ENCODE peak calls at places on chromosomes 2 and 18, in nine cellular contexts. L, O, S, P, U, D, J, I and A are unnamed samples.

GRCh38 chr2:179550214-179550613 is 285.6 kb upstream of the SESTD1 start:
- DNase-seq in D (no peak), L (no peak), S (no peak), U (no peak), O (no peak), P (no peak), J (no peak), I (no peak), A (no peak)

GRCh38 chr18:54647176-54647575 is 56.1 kb downstream of the DYNAP start:
- DNase-seq in O (no peak), J (no peak), I (no peak), L (no peak), S (no peak), U (no peak), P (no peak), D (no peak), A (no peak)

GRCh38 chr2:117481608-117482007 is 332.9 kb upstream of the DDX18 start:
- DNase-seq in P (no peak), U (no peak), I (no peak), O (no peak), J (no peak), L (no peak), S (no peak), D (peak), A (no peak)

GRCh38 chr18:69528439-69528838 is 127.8 kb downstream of the DOK6 start:
- DNase-seq in S (no peak), J (no peak), U (no peak), D (no peak), O (no peak), L (no peak), P (no peak), I (no peak), A (no peak)

GRCh38 chr2:120453635-120453998 is 107.7 kb downstream of the INHBB start:
- DNase-seq in U (no peak), P (no peak), S (peak), I (no peak), D (no peak), L (no peak), J (no peak), O (no peak), A (no peak)

GRCh38 chr2:79686884-79687283 is 174.0 kb downstream of the CTNNA2 start:
- DNase-seq in I (no peak), U (no peak), O (no peak), S (no peak), D (no peak), L (no peak), P (no peak), J (no peak), A (no peak)

GRCh38 chr2:45909677-45910191 is 258.3 kb downstream of the PRKCE start:
- DNase-seq in O (no peak), U (no peak), J (no peak), L (no peak), P (no peak), I (peak), S (no peak), D (no peak), A (no peak)

GRCh38 chr18:26480897-26481795 is 67.2 kb downstream of the KCTD1 start:
- DNase-seq in I (no peak), L (no peak), P (no peak), U (no peak), O (no peak), S (peak), D (no peak), J (no peak), A (no peak)

GRCh38 chr2:28593356-28593755 is 97.5 kb downstream of the PLB1 start:
- DNase-seq in O (no peak), P (no peak), U (no peak), L (no peak), D (no peak), J (no peak), I (no peak), S (no peak), A (no peak)

GRCh38 chr2:224971214-224971613 is 71.1 kb downstream of the DOCK10 start:
- DNase-seq in I (no peak), U (no peak), S (no peak), P (no peak), O (no peak), L (peak), D (no peak), J (no peak), A (no peak)

GRCh38 chr2:189658808-189659207 is 2.5 kb upstream of the ASNSD1 start:
- DNase-seq in P (no peak), U (no peak), J (no peak), L (no peak), D (no peak), I (no peak), S (no peak), O (no peak), A (no peak)

GRCh38 chr2:46298272-46298521 is 990 bp downstream of the EPAS1 start:
- DNase-seq in J (no peak), I (no peak), U (no peak), D (no peak), L (no peak), O (peak), P (no peak), S (no peak), A (no peak)

GRCh38 chr18:31591113-31591512 is 564 bp upstream of the TTR start:
- DNase-seq in O (no peak), P (no peak), J (no peak), L (no peak), I (no peak), U (no peak), D (no peak), S (no peak), A (no peak)

GRCh38 chr2:238305965-238306679 is 14.2 kb upstream of the TRAF3IP1 start:
- DNase-seq in I (no peak), D (no peak), L (no peak), U (no peak), J (no peak), O (no peak), P (no peak), S (no peak), A (no peak)

GRCh38 chr2:173972636-173973035 is 7.5 kb upstream of the SP3 start:
- DNase-seq in D (no peak), U (no peak), O (no peak), I (no peak), J (no peak), L (no peak), S (peak), P (no peak), A (no peak)

GRCh38 chr2:104861295-104862060 is 7.6 kb downstream of the POU3F3 start:
- DNase-seq in S (no peak), U (no peak), I (no peak), P (no peak), L (no peak), O (no peak), D (no peak), J (no peak), A (no peak)

GRCh38 chr2:20439193-20439475 is 7.7 kb upstream of the RHOB start:
- DNase-seq in J (no peak), U (no peak), O (no peak), L (peak), P (no peak), S (no peak), I (no peak), D (no peak), A (no peak)